ENCODE peak calls at places on chromosomes 1 and 21, in seven cellular contexts. T is Karpas-422; Y is effector memory CD8-positive, alpha-beta T cell; F is NCI-H1436; O is NCI-H774; R is breast epithelium; S is esophagus squamous epithelium. G is an unnamed sample.

GRCh38 chr1:93917302-93917701 is 8.1 kb upstream of the GCLM start:
- DNase-seq in T (no peak), Y (no peak), F (no peak), O (no peak), R (no peak), S (no peak), G (no peak)

GRCh38 chr1:182054698-182055326 is 6.7 kb downstream of the ZNF648 start:
- DNase-seq in T (peak), Y (peak), F (peak), O (peak), R (no peak), S (no peak), G (peak)

GRCh38 chr1:245356891-245357585 is 202.3 kb downstream of the KIF26B start:
- DNase-seq in T (no peak), Y (no peak), F (no peak), O (no peak), R (no peak), S (no peak), G (no peak)

GRCh38 chr21:43289966-43290365 is 121.2 kb downstream of the CRYAA start:
- DNase-seq in T (no peak), Y (no peak), F (no peak), O (no peak), R (no peak), S (no peak), G (no peak)

GRCh38 chr1:227886993-227887696 is 60.6 kb downstream of the WNT9A start:
- DNase-seq in T (peak), Y (no peak), F (no peak), O (no peak), R (no peak), S (no peak), G (no peak)

GRCh38 chr1:67645495-67646144 is 39.4 kb upstream of the GADD45A start:
- DNase-seq in T (no peak), Y (no peak), F (peak), O (no peak), R (peak), S (no peak), G (no peak)

GRCh38 chr1:108556079-108556478 is 3.8 kb upstream of the EEIG2 start:
- DNase-seq in T (no peak), Y (no peak), F (no peak), O (no peak), R (no peak), S (no peak), G (no peak)

GRCh38 chr1:2482588-2482987 is 6.5 kb downstream of the PLCH2 start:
- DNase-seq in T (no peak), Y (no peak), F (no peak), O (no peak), R (no peak), S (no peak), G (no peak)

GRCh38 chr1:242811092-242811840 is 286.8 kb upstream of the PLD5 start:
- DNase-seq in T (no peak), Y (no peak), F (no peak), O (no peak), R (no peak), S (no peak), G (no peak)

GRCh38 chr1:82731216-82731615 is 930.5 kb downstream of the ADGRL2 start:
- DNase-seq in T (no peak), Y (no peak), F (no peak), O (no peak), R (no peak), S (no peak), G (no peak)

GRCh38 chr1:8448906-8449661 is 131.2 kb downstream of the SLC45A1 start:
- DNase-seq in T (no peak), Y (no peak), F (no peak), O (no peak), R (no peak), S (no peak), G (no peak)

GRCh38 chr21:39347537-39347936 is 1.4 kb downstream of the HMGN1 start:
- DNase-seq in T (peak), Y (no peak), F (no peak), O (no peak), R (no peak), S (no peak), G (no peak)

GRCh38 chr1:48036693-48037386 is 39.7 kb upstream of the TRABD2B start:
- DNase-seq in T (no peak), Y (no peak), F (no peak), O (no peak), R (no peak), S (no peak), G (no peak)

GRCh38 chr1:194658090-194658439 is 1471.7 kb upstream of the B3GALT2 start:
- DNase-seq in T (no peak), Y (no peak), F (no peak), O (no peak), R (no peak), S (no peak), G (no peak)

GRCh38 chr1:235491644-235492043 is 12.6 kb downstream of the B3GALNT2 start:
- DNase-seq in T (no peak), Y (no peak), F (no peak), O (no peak), R (no peak), S (no peak), G (no peak)

GRCh38 chr1:39711359-39712340 is 20.4 kb upstream of the HPCAL4 start:
- DNase-seq in T (no peak), Y (no peak), F (no peak), O (no peak), R (no peak), S (no peak), G (no peak)

GRCh38 chr1:55646181-55646580 is 431.0 kb upstream of the USP24 start:
- DNase-seq in T (no peak), Y (no peak), F (no peak), O (no peak), R (no peak), S (no peak), G (no peak)

GRCh38 chr1:53526451-53527101 is 67.4 kb downstream of the DMRTB1 start:
- DNase-seq in T (no peak), Y (no peak), F (no peak), O (no peak), R (no peak), S (no peak), G (no peak)

GRCh38 chr1:167752219-167752985 is 30.6 kb downstream of the MPZL1 start:
- DNase-seq in T (no peak), Y (no peak), F (no peak), O (no peak), R (no peak), S (no peak), G (no peak)

GRCh38 chr1:3869751-3870301 is 12.6 kb downstream of the DFFB start:
- DNase-seq in T (peak), Y (no peak), F (no peak), O (no peak), R (no peak), S (no peak), G (no peak)

GRCh38 chr1:228087771-228088251 is 5.3 kb downstream of the ARF1 start:
- DNase-seq in T (no peak), Y (no peak), F (no peak), O (no peak), R (no peak), S (no peak), G (no peak)

GRCh38 chr1:23341829-23342697 is 2.0 kb downstream of the HNRNPR start:
- DNase-seq in T (no peak), Y (no peak), F (no peak), O (no peak), R (no peak), S (no peak), G (no peak)

GRCh38 chr1:29698033-29698432 is 461.7 kb downstream of the PTPRU start:
- DNase-seq in T (peak), Y (no peak), F (peak), O (no peak), R (no peak), S (no peak), G (no peak)

GRCh38 chr1:234573711-234574299 is 36.2 kb downstream of the IRF2BP2 start:
- DNase-seq in T (no peak), Y (no peak), F (no peak), O (no peak), R (no peak), S (no peak), G (no peak)

GRCh38 chr1:102842606-102843005 is 265.7 kb downstream of the COL11A1 start:
- DNase-seq in T (no peak), Y (no peak), F (no peak), O (no peak), R (no peak), S (no peak), G (no peak)

GRCh38 chr1:115322631-115323030 is 15.4 kb downstream of the NGF start:
- DNase-seq in T (no peak), Y (no peak), F (no peak), O (no peak), R (no peak), S (no peak), G (no peak)

GRCh38 chr1:115545096-115545720 is 96.6 kb upstream of the VANGL1 start:
- DNase-seq in T (no peak), Y (no peak), F (no peak), O (no peak), R (no peak), S (no peak), G (no peak)

GRCh38 chr1:176174108-176174507 is 33.0 kb downstream of the COP1 start:
- DNase-seq in T (no peak), Y (no peak), F (no peak), O (no peak), R (no peak), S (no peak), G (no peak)

GRCh38 chr1:34052565-34052964 is 112.5 kb downstream of the CSMD2 start:
- DNase-seq in T (no peak), Y (no peak), F (no peak), O (no peak), R (no peak), S (no peak), G (no peak)

GRCh38 chr1:86515597-86515996 is 31.3 kb upstream of the CLCA4 start:
- DNase-seq in T (peak), Y (no peak), F (no peak), O (no peak), R (no peak), S (no peak), G (peak)

GRCh38 chr1:215055281-215055935 is 27.1 kb upstream of the KCNK2 start:
- DNase-seq in T (no peak), Y (no peak), F (no peak), O (no peak), R (no peak), S (no peak), G (no peak)

GRCh38 chr1:44707959-44708831 is 22.8 kb downstream of the RNU5D-1 start:
- DNase-seq in T (peak), Y (peak), F (no peak), O (peak), R (no peak), S (no peak), G (no peak)

GRCh38 chr1:155064109-155064812 is 721 bp downstream of the EFNA4 start:
- DNase-seq in T (peak), Y (no peak), F (no peak), O (no peak), R (no peak), S (no peak), G (no peak)

GRCh38 chr1:233575450-233575849 is 38.5 kb upstream of the KCNK1 start:
- DNase-seq in T (no peak), Y (no peak), F (no peak), O (no peak), R (no peak), S (no peak), G (no peak)

G was measured in NCI-H748 treated with DMSO at 0.1 percent for 48 hours.